ENCODE peak calls at places on chromosomes 4 and X, in four cellular contexts. U, Q, L and O are unnamed samples.
A peak's percentile ranks its signal among the peaks of the same experiment; 100 is the strongest.

GRCh38 chr4:8303485-8304281 is 34.1 kb downstream of the HTRA3 start:
- DNase-seq in U (peak; percentile 48), Q (peak; percentile 49), L (no peak), O (peak; percentile 19)

GRCh38 chrX:110853610-110854009 is 58.0 kb upstream of the CHRDL1 start:
- DNase-seq in U (no peak), Q (no peak), L (no peak), O (peak; percentile 61)

GRCh38 chr4:87092389-87093141 is 127.9 kb downstream of the KLHL8 start:
- DNase-seq in U (peak; percentile 45), Q (peak; percentile 62), L (no peak), O (no peak)

GRCh38 chrX:45824471-45824870 is 623.8 kb upstream of the DIPK2B start:
- DNase-seq in U (no peak), Q (peak; percentile 11), L (no peak), O (no peak)

GRCh38 chr4:71807469-71807868 is 23.6 kb upstream of the GC start:
- DNase-seq in U (no peak), Q (no peak), L (no peak), O (no peak)

GRCh38 chr4:131054489-131055019 is 1958.6 kb downstream of the C4orf33 start:
- DNase-seq in U (no peak), Q (no peak), L (no peak), O (no peak)

GRCh38 chr4:105624530-105624929 is 72.1 kb downstream of the ARHGEF38 start:
- DNase-seq in U (no peak), Q (no peak), L (no peak), O (no peak)

GRCh38 chr4:115187136-115187535 is 73.7 kb upstream of the NDST4 start:
- DNase-seq in U (no peak), Q (no peak), L (no peak), O (no peak)

GRCh38 chr4:5943561-5943960 is 50.7 kb upstream of the CRMP1 start:
- DNase-seq in U (no peak), Q (no peak), L (no peak), O (no peak)

GRCh38 chr4:4694812-4695211 is 153.0 kb upstream of the STX18 start:
- DNase-seq in U (no peak), Q (peak; percentile 16), L (no peak), O (no peak)

GRCh38 chrX:48508400-48509244 is at the start of gene PORCN:
- DNase-seq in U (no peak), Q (peak; percentile 35), L (peak; percentile 93), O (peak; percentile 64)

GRCh38 chr4:7812921-7813320 is 126.7 kb downstream of the AFAP1 start:
- DNase-seq in U (no peak), Q (no peak), L (no peak), O (no peak)

GRCh38 chrX:111282141-111282540 is 11.9 kb upstream of the CAPN6 start:
- DNase-seq in U (no peak), Q (no peak), L (no peak), O (no peak)

GRCh38 chrX:49273181-49273727 is 3.7 kb downstream of the PPP1R3F start:
- DNase-seq in U (no peak), Q (no peak), L (no peak), O (no peak)

GRCh38 chrX:125202486-125203378 is 116.9 kb upstream of the TEX13C start:
- DNase-seq in U (no peak), Q (no peak), L (no peak), O (no peak)

GRCh38 chr4:36283912-36284465 is 2.6 kb downstream of the DTHD1 start:
- DNase-seq in U (no peak), Q (no peak), L (no peak), O (no peak)

GRCh38 chr4:47031713-47032404 is 492 bp downstream of the GABRB1 start:
- DNase-seq in U (no peak), Q (no peak), L (no peak), O (no peak)

GRCh38 chr4:15344041-15344440 is 83.8 kb upstream of the C1QTNF7 start:
- DNase-seq in U (no peak), Q (no peak), L (no peak), O (no peak)

GRCh38 chrX:153394595-153394994 is 6.6 kb downstream of the PNMA6E start:
- DNase-seq in U (no peak), Q (no peak), L (no peak), O (no peak)

GRCh38 chr4:128979934-128980333 is 113.4 kb downstream of the SCLT1 start:
- DNase-seq in U (peak; percentile 8), Q (no peak), L (no peak), O (no peak)

GRCh38 chr4:73139991-73140390 is 70.5 kb upstream of the COX18 start:
- DNase-seq in U (no peak), Q (no peak), L (no peak), O (no peak)

GRCh38 chr4:156686120-156686519 is 285.5 kb downstream of the PDGFC start:
- DNase-seq in U (no peak), Q (no peak), L (no peak), O (no peak)

GRCh38 chrX:11968470-11968869 is 169.8 kb upstream of the FRMPD4 start:
- DNase-seq in U (no peak), Q (peak; percentile 1), L (no peak), O (no peak)

GRCh38 chr4:15893967-15894366 is 44.6 kb downstream of the FGFBP1 start:
- DNase-seq in U (no peak), Q (no peak), L (no peak), O (no peak)

GRCh38 chrX:77087529-77088169 is 359.5 kb upstream of the FGF16 start:
- DNase-seq in U (no peak), Q (peak; percentile 92), L (no peak), O (no peak)

GRCh38 chr4:63700569-63700968 is 708.7 kb downstream of the TECRL start:
- DNase-seq in U (no peak), Q (no peak), L (no peak), O (no peak)

GRCh38 chr4:102552781-102553180 is 51.6 kb downstream of the NFKB1 start:
- DNase-seq in U (no peak), Q (no peak), L (no peak), O (no peak)

GRCh38 chrX:25432396-25432795 is 416.6 kb upstream of the ARX start:
- DNase-seq in U (no peak), Q (no peak), L (no peak), O (no peak)

DNA sequence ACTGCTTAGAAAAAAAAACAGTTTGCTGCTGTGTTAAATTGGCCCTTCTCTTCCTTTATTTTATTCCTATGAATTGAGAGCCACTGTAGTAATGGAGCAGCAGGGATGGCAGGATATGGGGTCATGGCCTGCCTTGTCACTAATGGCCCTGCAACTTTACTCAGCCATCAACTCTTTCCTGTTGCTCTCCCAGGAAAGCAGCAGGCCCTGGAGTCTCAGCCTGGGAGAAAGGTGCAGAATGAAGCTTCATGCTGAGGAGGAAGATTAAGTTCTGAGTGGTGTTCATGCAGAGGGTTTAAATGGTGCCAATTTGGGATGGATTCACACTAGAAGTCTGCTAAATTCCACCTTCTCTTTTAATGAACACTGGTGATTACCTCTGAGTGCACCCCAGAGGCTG is 285.6 kb downstream of the GPAT3 start:
- DNase-seq in U (no peak), Q (no peak), L (no peak), O (no peak)
- TF ChIP-seq POLR2AphosphoS5 in U (no peak), Q (no peak), L (no peak), O (no peak)

GRCh38 chr4:106806158-106806797 is 229.8 kb downstream of the DKK2 start:
- DNase-seq in U (no peak), Q (no peak), L (no peak), O (no peak)
- TF ChIP-seq POLR2AphosphoS5 in U (no peak), Q (no peak), L (no peak), O (no peak)

DNA sequence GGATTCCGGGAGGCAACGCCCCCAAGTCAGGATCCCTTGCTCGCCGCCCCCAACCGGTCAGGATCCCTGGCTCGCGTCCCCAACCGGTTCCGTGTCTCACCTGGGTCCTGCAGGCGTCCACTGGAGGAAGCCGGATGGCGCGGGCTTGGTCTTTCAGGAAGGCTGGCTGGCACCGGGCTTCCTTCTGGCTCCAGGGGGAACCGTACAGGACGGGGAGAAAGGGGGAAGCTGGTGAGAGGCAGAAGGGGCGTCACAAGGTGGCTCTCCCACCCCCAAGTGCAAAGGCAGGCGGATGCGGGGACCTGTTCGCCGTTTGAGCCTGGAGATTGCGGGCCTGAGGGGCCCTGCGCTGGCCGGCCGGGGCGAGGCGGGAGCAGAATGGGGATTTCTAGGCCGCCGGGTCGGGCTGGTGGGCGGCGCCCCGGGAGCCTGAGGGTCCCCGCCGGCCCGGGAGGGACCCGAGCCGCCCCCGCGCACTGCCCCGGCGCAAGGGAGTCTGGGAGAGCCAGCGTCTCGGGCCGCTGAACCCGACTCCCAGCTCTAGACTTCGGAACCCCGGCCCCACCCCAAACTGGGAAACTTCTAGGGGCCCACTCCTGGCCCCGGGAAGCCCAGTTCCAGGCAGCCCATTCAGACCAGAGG is 84.8 kb downstream of the HPRT1 start:
- DNase-seq in U (no peak), Q (no peak), L (no peak), O (no peak)
- TF ChIP-seq POLR2AphosphoS5 in U (no peak), Q (no peak), L (no peak), O (no peak)

DNA sequence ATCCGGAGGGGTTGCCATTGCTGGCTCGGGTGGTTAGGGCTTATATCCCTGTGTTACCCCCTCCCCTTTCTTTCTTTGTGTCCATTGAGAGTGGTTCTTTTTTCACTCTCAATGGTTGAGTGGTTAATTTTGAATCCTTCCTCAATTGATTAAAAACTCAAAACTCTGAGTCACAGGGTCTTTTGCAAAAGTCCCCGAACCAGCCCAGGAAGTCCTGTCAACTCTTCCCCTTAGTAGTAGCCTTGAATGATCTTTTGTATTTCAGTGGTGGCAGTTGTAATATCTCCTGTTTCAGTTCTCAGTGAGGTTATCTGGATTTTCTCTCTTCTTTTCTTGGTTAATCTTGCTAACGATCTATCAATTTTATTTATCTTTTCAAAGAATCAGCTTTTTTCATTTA is 170.0 kb upstream of the GYPA start:
- DNase-seq in U (no peak), Q (no peak), L (no peak), O (no peak)
- TF ChIP-seq POLR2AphosphoS5 in U (no peak), Q (no peak), L (no peak), O (no peak)

DNA sequence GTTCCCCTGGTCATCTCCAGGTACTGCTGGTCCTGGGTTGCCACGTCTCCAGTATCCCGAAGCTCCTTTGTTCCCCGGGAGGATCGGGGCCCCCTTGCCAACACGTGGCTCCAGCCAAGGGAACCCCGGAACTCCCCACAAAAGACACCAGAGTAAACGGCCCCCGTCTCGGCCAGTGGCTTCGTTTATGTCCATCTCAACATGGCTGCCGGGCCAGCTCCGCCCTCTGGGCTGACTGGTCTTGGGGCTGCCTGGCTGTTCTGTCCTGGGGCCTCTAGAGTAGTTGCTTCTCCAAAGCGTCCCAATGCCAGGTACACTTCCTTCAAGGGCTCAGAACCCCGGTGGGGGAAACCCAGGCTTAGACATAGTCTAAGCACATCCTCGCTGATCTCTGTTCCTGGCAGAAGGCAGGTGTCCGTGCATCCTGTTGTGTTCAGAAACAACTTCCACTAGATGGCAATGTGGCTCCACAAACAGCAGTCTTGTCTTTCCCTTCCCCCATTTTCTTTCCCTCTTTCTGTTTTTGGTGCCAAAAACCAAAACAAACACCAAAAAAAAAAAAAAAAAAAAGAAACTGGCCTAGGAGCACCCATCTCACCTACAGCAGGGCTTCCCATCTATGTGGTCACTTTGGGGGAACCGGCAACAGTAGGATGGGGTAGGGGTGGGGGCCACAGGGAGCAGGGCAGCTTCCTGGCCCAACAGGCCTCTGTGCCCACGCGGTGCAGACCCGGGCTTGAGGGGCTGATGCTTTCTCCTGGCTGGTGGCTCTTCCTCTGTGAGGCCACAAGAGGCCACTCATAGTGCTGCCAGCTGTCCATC is 35.3 kb downstream of the NBDY start:
- DNase-seq in U (peak; percentile 35), Q (peak; percentile 48), L (no peak), O (no peak)
- TF ChIP-seq POLR2AphosphoS5 in U (no peak), Q (no peak), L (no peak), O (peak; percentile 2)

GRCh38 chrX:120560842-120561633 is at the start of gene CUL4B:
- DNase-seq in U (peak; percentile 80), Q (peak; percentile 91), L (peak; percentile 45), O (peak; percentile 91)
- TF ChIP-seq POLR2AphosphoS5 in U (peak; percentile 42), Q (peak; percentile 55), L (no peak), O (peak; percentile 79)